ENCODE peak calls at places on chromosomes 16 and 17, in ten cellular contexts. One of them, this sample, is unnamed.

GRCh38 chr17:82031303-82031884 is at the start of gene RAC3:
- DNase-seq in suprapubic skin: no peak
- DNase-seq in H1: no peak
- DNase-seq in body of pancreas: no peak
- DNase-seq in tibial artery: no peak
- DNase-seq in AG09319: no peak
- DNase-seq in OCI-LY7: no peak
- DNase-seq in adrenal gland: no peak
- DNase-seq in cardiac fibroblast: peak
- DNase-seq in foreskin fibroblast: peak
- DNase-seq in this sample: no peak

GRCh38 chr17:59434429-59434828 is 103.0 kb downstream of the YPEL2 start:
- DNase-seq in OCI-LY7: no peak
- DNase-seq in suprapubic skin: no peak
- DNase-seq in foreskin fibroblast: no peak
- DNase-seq in adrenal gland: no peak
- DNase-seq in AG09319: no peak
- DNase-seq in tibial artery: no peak
- DNase-seq in H1: no peak
- DNase-seq in cardiac fibroblast: no peak
- DNase-seq in body of pancreas: no peak
- DNase-seq in this sample: no peak

GRCh38 chr17:50102164-50102991 is 7.2 kb downstream of the PDK2 start:
- DNase-seq in adrenal gland: peak
- DNase-seq in body of pancreas: peak
- DNase-seq in OCI-LY7: no peak
- DNase-seq in cardiac fibroblast: peak
- DNase-seq in foreskin fibroblast: no peak
- DNase-seq in suprapubic skin: no peak
- DNase-seq in tibial artery: peak
- DNase-seq in H1: no peak
- DNase-seq in AG09319: no peak
- DNase-seq in this sample: no peak

GRCh38 chr16:75566889-75567255 is 693 bp downstream of the GABARAPL2 start:
- DNase-seq in AG09319: no peak
- DNase-seq in OCI-LY7: no peak
- DNase-seq in H1: no peak
- DNase-seq in body of pancreas: peak
- DNase-seq in tibial artery: no peak
- DNase-seq in cardiac fibroblast: no peak
- DNase-seq in suprapubic skin: no peak
- DNase-seq in adrenal gland: peak
- DNase-seq in foreskin fibroblast: peak
- DNase-seq in this sample: no peak

GRCh38 chr16:3578121-3578520 is 918 bp upstream of the NLRC3 start:
- DNase-seq in OCI-LY7: peak
- DNase-seq in tibial artery: no peak
- DNase-seq in H1: no peak
- DNase-seq in cardiac fibroblast: no peak
- DNase-seq in AG09319: no peak
- DNase-seq in body of pancreas: no peak
- DNase-seq in foreskin fibroblast: no peak
- DNase-seq in suprapubic skin: no peak
- DNase-seq in adrenal gland: no peak
- DNase-seq in this sample: no peak

GRCh38 chr17:78101542-78101941 is 27.0 kb downstream of the TMC6 start:
- DNase-seq in tibial artery: no peak
- DNase-seq in cardiac fibroblast: no peak
- DNase-seq in adrenal gland: no peak
- DNase-seq in suprapubic skin: no peak
- DNase-seq in AG09319: no peak
- DNase-seq in H1: no peak
- DNase-seq in OCI-LY7: no peak
- DNase-seq in body of pancreas: no peak
- DNase-seq in foreskin fibroblast: no peak
- DNase-seq in this sample: no peak

GRCh38 chr16:30004811-30005242 is 6.0 kb downstream of the DOC2A start:
- DNase-seq in adrenal gland: no peak
- DNase-seq in AG09319: no peak
- DNase-seq in cardiac fibroblast: no peak
- DNase-seq in body of pancreas: no peak
- DNase-seq in tibial artery: no peak
- DNase-seq in foreskin fibroblast: no peak
- DNase-seq in suprapubic skin: no peak
- DNase-seq in OCI-LY7: no peak
- DNase-seq in H1: no peak
- DNase-seq in this sample: no peak

GRCh38 chr17:37792787-37793186 is 47.9 kb upstream of the HNF1B start:
- DNase-seq in suprapubic skin: no peak
- DNase-seq in adrenal gland: no peak
- DNase-seq in cardiac fibroblast: no peak
- DNase-seq in foreskin fibroblast: peak
- DNase-seq in OCI-LY7: no peak
- DNase-seq in body of pancreas: no peak
- DNase-seq in AG09319: no peak
- DNase-seq in H1: no peak
- DNase-seq in tibial artery: no peak
- DNase-seq in this sample: no peak

GRCh38 chr17:49730078-49730786 is 22.5 kb upstream of the SLC35B1 start:
- DNase-seq in cardiac fibroblast: peak
- DNase-seq in H1: no peak
- DNase-seq in adrenal gland: peak
- DNase-seq in OCI-LY7: no peak
- DNase-seq in AG09319: peak
- DNase-seq in tibial artery: peak
- DNase-seq in body of pancreas: peak
- DNase-seq in suprapubic skin: peak
- DNase-seq in foreskin fibroblast: peak
- DNase-seq in this sample: peak

GRCh38 chr17:5921919-5922318 is 148.3 kb upstream of the WSCD1 start:
- DNase-seq in adrenal gland: no peak
- DNase-seq in H1: no peak
- DNase-seq in tibial artery: no peak
- DNase-seq in suprapubic skin: no peak
- DNase-seq in body of pancreas: no peak
- DNase-seq in AG09319: no peak
- DNase-seq in foreskin fibroblast: peak
- DNase-seq in OCI-LY7: no peak
- DNase-seq in cardiac fibroblast: no peak
- DNase-seq in this sample: no peak

GRCh38 chr17:38601539-38602351 is 4.0 kb downstream of the SRCIN1 start:
- DNase-seq in OCI-LY7: no peak
- DNase-seq in adrenal gland: no peak
- DNase-seq in body of pancreas: no peak
- DNase-seq in H1: no peak
- DNase-seq in cardiac fibroblast: peak
- DNase-seq in tibial artery: no peak
- DNase-seq in AG09319: no peak
- DNase-seq in foreskin fibroblast: no peak
- DNase-seq in suprapubic skin: no peak
- DNase-seq in this sample: no peak

GRCh38 chr16:46918905-46919792 is 35.0 kb downstream of the GPT2 start:
- DNase-seq in adrenal gland: peak
- DNase-seq in OCI-LY7: peak
- DNase-seq in AG09319: no peak
- DNase-seq in tibial artery: no peak
- DNase-seq in cardiac fibroblast: no peak
- DNase-seq in suprapubic skin: no peak
- DNase-seq in body of pancreas: peak
- DNase-seq in foreskin fibroblast: no peak
- DNase-seq in H1: no peak
- DNase-seq in this sample: no peak
- TF ChIP-seq CTCF in adrenal gland: no peak
- TF ChIP-seq CTCF in OCI-LY7: peak
- TF ChIP-seq CTCF in AG09319: no peak
- TF ChIP-seq CTCF in tibial artery: no peak
- TF ChIP-seq CTCF in cardiac fibroblast: no peak
- TF ChIP-seq CTCF in suprapubic skin: no peak
- TF ChIP-seq CTCF in body of pancreas: peak
- TF ChIP-seq CTCF in foreskin fibroblast: no peak
- TF ChIP-seq CTCF in H1: no peak
- TF ChIP-seq CTCF in this sample: no peak

GRCh38 chr17:2092253-2092652 is 37.4 kb downstream of the HIC1 start:
- DNase-seq in cardiac fibroblast: no peak
- DNase-seq in AG09319: no peak
- DNase-seq in suprapubic skin: no peak
- DNase-seq in H1: no peak
- DNase-seq in foreskin fibroblast: no peak
- DNase-seq in body of pancreas: no peak
- DNase-seq in tibial artery: no peak
- DNase-seq in adrenal gland: no peak
- DNase-seq in OCI-LY7: no peak
- DNase-seq in this sample: no peak
- TF ChIP-seq CTCF in cardiac fibroblast: no peak
- TF ChIP-seq CTCF in AG09319: no peak
- TF ChIP-seq CTCF in suprapubic skin: no peak
- TF ChIP-seq CTCF in H1: peak
- TF ChIP-seq CTCF in foreskin fibroblast: no peak
- TF ChIP-seq CTCF in body of pancreas: no peak
- TF ChIP-seq CTCF in tibial artery: no peak
- TF ChIP-seq CTCF in adrenal gland: no peak
- TF ChIP-seq CTCF in OCI-LY7: no peak
- TF ChIP-seq CTCF in this sample: no peak

GRCh38 chr17:15972497-15972951 is 27.0 kb downstream of the ZSWIM7 start:
- DNase-seq in suprapubic skin: no peak
- DNase-seq in tibial artery: no peak
- DNase-seq in adrenal gland: no peak
- DNase-seq in cardiac fibroblast: no peak
- DNase-seq in foreskin fibroblast: no peak
- DNase-seq in body of pancreas: no peak
- DNase-seq in AG09319: no peak
- DNase-seq in H1: no peak
- DNase-seq in OCI-LY7: no peak
- DNase-seq in this sample: no peak
- TF ChIP-seq CTCF in suprapubic skin: no peak
- TF ChIP-seq CTCF in tibial artery: no peak
- TF ChIP-seq CTCF in adrenal gland: no peak
- TF ChIP-seq CTCF in cardiac fibroblast: no peak
- TF ChIP-seq CTCF in foreskin fibroblast: no peak
- TF ChIP-seq CTCF in body of pancreas: no peak
- TF ChIP-seq CTCF in AG09319: no peak
- TF ChIP-seq CTCF in H1: no peak
- TF ChIP-seq CTCF in OCI-LY7: no peak
- TF ChIP-seq CTCF in this sample: no peak

GRCh38 chr16:2150418-2151187 is 2.2 kb downstream of the RAB26 start:
- DNase-seq in AG09319: no peak
- DNase-seq in cardiac fibroblast: peak
- DNase-seq in tibial artery: no peak
- DNase-seq in suprapubic skin: peak
- DNase-seq in body of pancreas: peak
- DNase-seq in foreskin fibroblast: peak
- DNase-seq in H1: peak
- DNase-seq in adrenal gland: peak
- DNase-seq in OCI-LY7: peak
- DNase-seq in this sample: no peak
- TF ChIP-seq CTCF in AG09319: no peak
- TF ChIP-seq CTCF in cardiac fibroblast: no peak
- TF ChIP-seq CTCF in tibial artery: no peak
- TF ChIP-seq CTCF in suprapubic skin: no peak
- TF ChIP-seq CTCF in body of pancreas: no peak
- TF ChIP-seq CTCF in foreskin fibroblast: no peak
- TF ChIP-seq CTCF in H1: no peak
- TF ChIP-seq CTCF in adrenal gland: no peak
- TF ChIP-seq CTCF in OCI-LY7: no peak
- TF ChIP-seq CTCF in this sample: no peak

DNA sequence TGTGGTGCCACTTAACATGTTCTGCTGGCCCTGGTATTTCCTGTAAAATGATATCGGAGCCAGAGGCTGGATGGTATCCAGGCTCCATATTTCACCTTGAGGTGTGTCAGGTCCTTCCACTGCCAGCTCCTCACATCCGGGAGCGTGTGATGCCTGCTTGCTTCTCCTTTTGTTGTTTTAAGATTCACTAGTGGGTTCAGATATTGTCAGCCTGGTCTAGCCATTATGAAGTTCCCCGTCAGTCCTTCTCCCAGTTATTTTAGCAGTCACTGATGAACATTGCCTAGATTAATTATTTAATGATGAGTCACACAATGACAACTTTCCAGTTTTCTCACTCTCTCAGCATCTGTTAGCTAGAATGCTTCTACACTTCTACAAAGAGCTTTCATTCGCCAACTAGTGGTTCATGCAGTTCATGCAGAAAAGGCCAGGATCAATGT is 11.3 kb downstream of the DNAAF1 start:
- DNase-seq in suprapubic skin: no peak
- DNase-seq in body of pancreas: no peak
- DNase-seq in tibial artery: no peak
- DNase-seq in foreskin fibroblast: peak
- DNase-seq in adrenal gland: no peak
- DNase-seq in AG09319: no peak
- DNase-seq in H1: no peak
- DNase-seq in cardiac fibroblast: peak
- DNase-seq in OCI-LY7: no peak
- DNase-seq in this sample: no peak
- TF ChIP-seq CTCF in suprapubic skin: no peak
- TF ChIP-seq CTCF in body of pancreas: no peak
- TF ChIP-seq CTCF in tibial artery: no peak
- TF ChIP-seq CTCF in foreskin fibroblast: peak
- TF ChIP-seq CTCF in adrenal gland: no peak
- TF ChIP-seq CTCF in AG09319: no peak
- TF ChIP-seq CTCF in H1: no peak
- TF ChIP-seq CTCF in cardiac fibroblast: no peak
- TF ChIP-seq CTCF in OCI-LY7: peak
- TF ChIP-seq CTCF in this sample: no peak

GRCh38 chr16:48271728-48272127 is 24.4 kb upstream of the ABCC11 start:
- DNase-seq in H1: no peak
- DNase-seq in OCI-LY7: no peak
- DNase-seq in tibial artery: no peak
- DNase-seq in body of pancreas: no peak
- DNase-seq in AG09319: no peak
- DNase-seq in suprapubic skin: no peak
- DNase-seq in foreskin fibroblast: no peak
- DNase-seq in adrenal gland: no peak
- DNase-seq in cardiac fibroblast: peak
- DNase-seq in this sample: no peak
- TF ChIP-seq CTCF in H1: no peak
- TF ChIP-seq CTCF in OCI-LY7: no peak
- TF ChIP-seq CTCF in tibial artery: peak
- TF ChIP-seq CTCF in body of pancreas: peak
- TF ChIP-seq CTCF in AG09319: peak
- TF ChIP-seq CTCF in suprapubic skin: no peak
- TF ChIP-seq CTCF in foreskin fibroblast: no peak
- TF ChIP-seq CTCF in adrenal gland: no peak
- TF ChIP-seq CTCF in cardiac fibroblast: no peak
- TF ChIP-seq CTCF in this sample: no peak

DNA sequence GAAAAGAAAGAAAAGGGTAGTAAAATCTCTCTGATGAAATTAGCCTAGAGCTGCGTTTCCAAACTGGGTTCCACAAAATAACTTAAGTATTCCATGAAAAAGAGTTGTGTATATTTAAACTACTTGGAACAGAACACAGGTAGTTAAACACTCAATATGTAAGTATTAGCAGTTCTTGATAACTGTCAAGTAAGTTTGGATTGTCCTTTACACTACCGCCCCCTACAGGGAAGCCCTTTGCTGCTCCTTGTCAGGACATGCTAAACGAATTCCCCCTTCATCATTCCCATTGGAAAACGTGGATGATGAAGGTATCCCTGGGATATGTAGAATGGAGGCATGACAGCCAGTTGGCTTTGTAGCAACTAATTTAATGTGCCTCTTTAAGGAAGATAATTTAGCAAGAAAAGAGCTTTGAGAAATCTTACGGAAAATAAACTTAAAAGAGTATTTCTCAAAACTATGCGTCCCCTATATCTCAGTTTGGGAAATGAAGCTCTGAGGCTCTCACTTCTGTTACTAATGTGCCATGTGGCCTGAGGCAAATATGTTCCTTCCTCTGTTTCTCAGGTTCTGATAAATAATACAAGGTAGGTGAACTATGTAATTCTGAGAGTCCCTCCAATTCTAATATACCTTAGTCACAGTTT is 18.8 kb downstream of the NCBP3 start:
- DNase-seq in tibial artery: no peak
- DNase-seq in foreskin fibroblast: peak
- DNase-seq in body of pancreas: peak
- DNase-seq in OCI-LY7: peak
- DNase-seq in cardiac fibroblast: peak
- DNase-seq in AG09319: no peak
- DNase-seq in adrenal gland: peak
- DNase-seq in H1: no peak
- DNase-seq in suprapubic skin: no peak
- DNase-seq in this sample: peak
- TF ChIP-seq CTCF in tibial artery: no peak
- TF ChIP-seq CTCF in foreskin fibroblast: peak
- TF ChIP-seq CTCF in body of pancreas: peak
- TF ChIP-seq CTCF in OCI-LY7: peak
- TF ChIP-seq CTCF in cardiac fibroblast: peak
- TF ChIP-seq CTCF in AG09319: peak
- TF ChIP-seq CTCF in adrenal gland: peak
- TF ChIP-seq CTCF in H1: peak
- TF ChIP-seq CTCF in suprapubic skin: peak
- TF ChIP-seq CTCF in this sample: peak